ENCODE peak calls at places on chromosomes 5 and 9, in four cellular contexts. One of them, this sample, is unnamed.

GRCh38 chr9:131668439-131669233 is 71.2 kb downstream of the RAPGEF1 start:
- DNase-seq in sigmoid colon: no peak
- DNase-seq in activated T-helper 1 cell treated with Interleukin-2 at 50 U/mL for 16 hours: peak
- DNase-seq in activated CD4-positive, alpha-beta T cell treated with anti-CD3 and anti-CD28 coated beads, Interleukin-2, amount 10 ng/mL, durations not matched to agents 7 days and 5 days: peak
- DNase-seq in this sample: peak

GRCh38 chr5:173327948-173328895 is at the start of gene STC2:
- DNase-seq in sigmoid colon: peak
- DNase-seq in activated CD4-positive, alpha-beta T cell treated with anti-CD3 and anti-CD28 coated beads, Interleukin-2, amount 10 ng/mL, durations not matched to agents 7 days and 5 days: peak
- DNase-seq in activated T-helper 1 cell treated with Interleukin-2 at 50 U/mL for 16 hours: no peak
- DNase-seq in this sample: peak

GRCh38 chr5:69007726-69008368 is 86.0 kb upstream of the SLC30A5 start:
- DNase-seq in sigmoid colon: no peak
- DNase-seq in activated CD4-positive, alpha-beta T cell treated with anti-CD3 and anti-CD28 coated beads, Interleukin-2, amount 10 ng/mL, durations not matched to agents 7 days and 5 days: peak
- DNase-seq in activated T-helper 1 cell treated with Interleukin-2 at 50 U/mL for 16 hours: peak
- DNase-seq in this sample: peak

GRCh38 chr5:124460000-124460399 is 286.4 kb downstream of the ZNF608 start:
- DNase-seq in activated T-helper 1 cell treated with Interleukin-2 at 50 U/mL for 16 hours: no peak
- DNase-seq in activated CD4-positive, alpha-beta T cell treated with anti-CD3 and anti-CD28 coated beads, Interleukin-2, amount 10 ng/mL, durations not matched to agents 7 days and 5 days: no peak
- DNase-seq in sigmoid colon: no peak
- DNase-seq in this sample: no peak

GRCh38 chr9:16708638-16709435 is 161.6 kb downstream of the BNC2 start:
- DNase-seq in activated T-helper 1 cell treated with Interleukin-2 at 50 U/mL for 16 hours: no peak
- DNase-seq in activated CD4-positive, alpha-beta T cell treated with anti-CD3 and anti-CD28 coated beads, Interleukin-2, amount 10 ng/mL, durations not matched to agents 7 days and 5 days: no peak
- DNase-seq in sigmoid colon: no peak
- DNase-seq in this sample: peak

GRCh38 chr9:93058357-93059096 is at the start of gene SUSD3:
- DNase-seq in activated CD4-positive, alpha-beta T cell treated with anti-CD3 and anti-CD28 coated beads, Interleukin-2, amount 10 ng/mL, durations not matched to agents 7 days and 5 days: peak
- DNase-seq in sigmoid colon: peak
- DNase-seq in activated T-helper 1 cell treated with Interleukin-2 at 50 U/mL for 16 hours: peak
- DNase-seq in this sample: peak

GRCh38 chr9:109733690-109734089 is 46.3 kb upstream of the PALM2AKAP2 start:
- DNase-seq in sigmoid colon: no peak
- DNase-seq in activated CD4-positive, alpha-beta T cell treated with anti-CD3 and anti-CD28 coated beads, Interleukin-2, amount 10 ng/mL, durations not matched to agents 7 days and 5 days: no peak
- DNase-seq in activated T-helper 1 cell treated with Interleukin-2 at 50 U/mL for 16 hours: no peak
- DNase-seq in this sample: no peak

GRCh38 chr9:135341612-135342169 is 137.9 kb upstream of the PPP1R26 start:
- DNase-seq in activated CD4-positive, alpha-beta T cell treated with anti-CD3 and anti-CD28 coated beads, Interleukin-2, amount 10 ng/mL, durations not matched to agents 7 days and 5 days: no peak
- DNase-seq in sigmoid colon: peak
- DNase-seq in activated T-helper 1 cell treated with Interleukin-2 at 50 U/mL for 16 hours: no peak
- DNase-seq in this sample: no peak

GRCh38 chr9:89207026-89207425 is 28.4 kb upstream of the SHC3 start:
- DNase-seq in sigmoid colon: no peak
- DNase-seq in activated CD4-positive, alpha-beta T cell treated with anti-CD3 and anti-CD28 coated beads, Interleukin-2, amount 10 ng/mL, durations not matched to agents 7 days and 5 days: no peak
- DNase-seq in activated T-helper 1 cell treated with Interleukin-2 at 50 U/mL for 16 hours: no peak
- DNase-seq in this sample: no peak

GRCh38 chr5:94707359-94707758 is 88.9 kb downstream of the SLF1 start:
- DNase-seq in activated T-helper 1 cell treated with Interleukin-2 at 50 U/mL for 16 hours: no peak
- DNase-seq in activated CD4-positive, alpha-beta T cell treated with anti-CD3 and anti-CD28 coated beads, Interleukin-2, amount 10 ng/mL, durations not matched to agents 7 days and 5 days: no peak
- DNase-seq in sigmoid colon: no peak
- DNase-seq in this sample: peak

GRCh38 chr5:134026521-134027202 is 21.9 kb upstream of the VDAC1 start:
- DNase-seq in sigmoid colon: no peak
- DNase-seq in activated CD4-positive, alpha-beta T cell treated with anti-CD3 and anti-CD28 coated beads, Interleukin-2, amount 10 ng/mL, durations not matched to agents 7 days and 5 days: peak
- DNase-seq in activated T-helper 1 cell treated with Interleukin-2 at 50 U/mL for 16 hours: peak
- DNase-seq in this sample: peak

GRCh38 chr5:89844548-89844947 is 565.0 kb downstream of the CETN3 start:
- DNase-seq in sigmoid colon: no peak
- DNase-seq in activated T-helper 1 cell treated with Interleukin-2 at 50 U/mL for 16 hours: no peak
- DNase-seq in activated CD4-positive, alpha-beta T cell treated with anti-CD3 and anti-CD28 coated beads, Interleukin-2, amount 10 ng/mL, durations not matched to agents 7 days and 5 days: no peak
- DNase-seq in this sample: no peak

GRCh38 chr9:130243015-130243881 is 22.3 kb upstream of the HMCN2 start:
- DNase-seq in activated CD4-positive, alpha-beta T cell treated with anti-CD3 and anti-CD28 coated beads, Interleukin-2, amount 10 ng/mL, durations not matched to agents 7 days and 5 days: peak
- DNase-seq in sigmoid colon: peak
- DNase-seq in activated T-helper 1 cell treated with Interleukin-2 at 50 U/mL for 16 hours: peak
- DNase-seq in this sample: peak

GRCh38 chr5:139104577-139105271 is 93.4 kb downstream of the SIL1 start:
- DNase-seq in activated T-helper 1 cell treated with Interleukin-2 at 50 U/mL for 16 hours: no peak
- DNase-seq in sigmoid colon: peak
- DNase-seq in activated CD4-positive, alpha-beta T cell treated with anti-CD3 and anti-CD28 coated beads, Interleukin-2, amount 10 ng/mL, durations not matched to agents 7 days and 5 days: no peak
- DNase-seq in this sample: no peak

GRCh38 chr5:169803077-169803981 is 166.3 kb downstream of the DOCK2 start:
- DNase-seq in activated T-helper 1 cell treated with Interleukin-2 at 50 U/mL for 16 hours: no peak
- DNase-seq in activated CD4-positive, alpha-beta T cell treated with anti-CD3 and anti-CD28 coated beads, Interleukin-2, amount 10 ng/mL, durations not matched to agents 7 days and 5 days: no peak
- DNase-seq in sigmoid colon: peak
- DNase-seq in this sample: no peak

GRCh38 chr9:134592018-134592818 is 49.4 kb upstream of the COL5A1 start:
- DNase-seq in activated CD4-positive, alpha-beta T cell treated with anti-CD3 and anti-CD28 coated beads, Interleukin-2, amount 10 ng/mL, durations not matched to agents 7 days and 5 days: no peak
- DNase-seq in activated T-helper 1 cell treated with Interleukin-2 at 50 U/mL for 16 hours: no peak
- DNase-seq in sigmoid colon: peak
- DNase-seq in this sample: peak